ENCODE peak calls at places on chromosomes 7 and 10, in four cellular contexts. G, W, A and P are unnamed samples.

GRCh38 chr7:140229591-140230516 is 53.1 kb upstream of the KDM7A start:
- DNase-seq in G (peak), W (no peak), A (peak), P (peak)

GRCh38 chr10:104925232-104925851 is 284.3 kb downstream of the SORCS3 start:
- DNase-seq in G (peak), W (no peak), A (peak), P (peak)

GRCh38 chr10:28800144-28800543 is 122.8 kb downstream of the BAMBI start:
- DNase-seq in G (no peak), W (peak), A (no peak), P (no peak)

GRCh38 chr10:72270607-72271281 is 3.0 kb upstream of the DDIT4 start:
- DNase-seq in G (no peak), W (no peak), A (no peak), P (no peak)

GRCh38 chr10:95458824-95459223 is 102.3 kb downstream of the SORBS1 start:
- DNase-seq in G (no peak), W (no peak), A (no peak), P (no peak)

GRCh38 chr10:126525326-126525725 is 137.0 kb upstream of the ADAM12 start:
- DNase-seq in G (no peak), W (no peak), A (no peak), P (no peak)

GRCh38 chr7:121069346-121070100 is 81.0 kb downstream of the CPED1 start:
- DNase-seq in G (no peak), W (peak), A (no peak), P (no peak)

GRCh38 chr7:123675092-123675473 is 19.4 kb downstream of the LMOD2 start:
- DNase-seq in G (no peak), W (peak), A (no peak), P (no peak)

GRCh38 chr10:94292448-94293118 is 70.2 kb downstream of the NOC3L start:
- DNase-seq in G (no peak), W (peak), A (no peak), P (no peak)

GRCh38 chr7:46257766-46258448 is 336.8 kb upstream of the IGFBP3 start:
- DNase-seq in G (no peak), W (peak), A (no peak), P (no peak)

GRCh38 chr10:126841341-126841902 is 63.8 kb upstream of the DOCK1 start:
- DNase-seq in G (no peak), W (no peak), A (no peak), P (no peak)

GRCh38 chr7:121504478-121504877 is 108.4 kb upstream of the FAM3C start:
- DNase-seq in G (peak), W (peak), A (peak), P (no peak)

GRCh38 chr10:1669433-1669832 is 67.9 kb downstream of the ADARB2 start:
- DNase-seq in G (no peak), W (no peak), A (no peak), P (no peak)

GRCh38 chr10:124296121-124296812 is 122.5 kb downstream of the OAT start:
- DNase-seq in G (peak), W (no peak), A (peak), P (no peak)

GRCh38 chr7:111014074-111014473 is 76.9 kb upstream of the LRRN3 start:
- DNase-seq in G (no peak), W (peak), A (no peak), P (no peak)

GRCh38 chr7:130228840-130229239 is 21.2 kb downstream of the SSMEM1 start:
- DNase-seq in G (peak), W (no peak), A (no peak), P (no peak)

GRCh38 chr7:85074-85945 is 107.1 kb upstream of the FAM20C start:
- DNase-seq in G (peak), W (peak), A (peak), P (no peak)

GRCh38 chr10:101903827-101904520 is 60.4 kb upstream of the KCNIP2 start:
- DNase-seq in G (no peak), W (peak), A (no peak), P (no peak)

GRCh38 chr10:70508912-70509366 is 30.4 kb downstream of the PALD1 start:
- DNase-seq in G (peak), W (peak), A (peak), P (peak)

GRCh38 chr10:3080608-3081007 is 13.3 kb downstream of the PFKP start:
- DNase-seq in G (no peak), W (no peak), A (no peak), P (no peak)

GRCh38 chr10:14250496-14250895 is 80.2 kb downstream of the FRMD4A start:
- DNase-seq in G (no peak), W (no peak), A (no peak), P (no peak)

GRCh38 chr10:132308588-132309451 is 1.1 kb upstream of the STK32C start:
- DNase-seq in G (peak), W (no peak), A (peak), P (peak)

GRCh38 chr7:196778-197321 is 4.5 kb downstream of the FAM20C start:
- DNase-seq in G (no peak), W (no peak), A (no peak), P (no peak)

GRCh38 chr10:101693701-101694055 is 1.3 kb downstream of the FBXW4 start:
- DNase-seq in G (peak), W (peak), A (no peak), P (no peak)

GRCh38 chr7:157801971-157802675 is 465.3 kb downstream of the DNAJB6 start:
- DNase-seq in G (no peak), W (no peak), A (no peak), P (no peak)

GRCh38 chr10:73113543-73113942 is 3.3 kb downstream of the NUDT13 start:
- DNase-seq in G (no peak), W (peak), A (no peak), P (no peak)

GRCh38 chr10:102463983-102464382 is 12.6 kb upstream of the C10orf95 start:
- DNase-seq in G (no peak), W (no peak), A (no peak), P (no peak)

GRCh38 chr10:24871501-24871900 is 80.9 kb downstream of the PRTFDC1 start:
- DNase-seq in G (no peak), W (no peak), A (no peak), P (no peak)

GRCh38 chr10:71083457-71083975 is 128.9 kb upstream of the UNC5B start:
- DNase-seq in G (no peak), W (no peak), A (peak), P (no peak)

GRCh38 chr7:151704969-151705743 is 171.8 kb downstream of the PRKAG2 start:
- DNase-seq in G (peak), W (no peak), A (peak), P (no peak)

GRCh38 chr7:99953649-99954048 is 22.2 kb downstream of the AZGP1 start:
- DNase-seq in G (no peak), W (peak), A (no peak), P (no peak)

GRCh38 chr10:51729822-51730530 is 30.6 kb upstream of the CSTF2T start:
- DNase-seq in G (no peak), W (no peak), A (no peak), P (no peak)

GRCh38 chr7:87833130-87833529 is 43.0 kb downstream of the SLC25A40 start:
- DNase-seq in G (no peak), W (peak), A (no peak), P (no peak)

GRCh38 chr7:139694389-139694676 is 83.5 kb downstream of the HIPK2 start:
- DNase-seq in G (no peak), W (no peak), A (no peak), P (no peak)

GRCh38 chr7:91918356-91918755 is 22.3 kb upstream of the AKAP9 start:
- DNase-seq in G (no peak), W (no peak), A (no peak), P (no peak)
- H4K5ac ChIP-seq in G (no peak), W (no peak), A (no peak), P (no peak)

GRCh38 chr7:93535616-93536015 is 38.9 kb downstream of the CALCR start:
- DNase-seq in G (no peak), W (no peak), A (no peak), P (no peak)
- H4K5ac ChIP-seq in G (no peak), W (no peak), A (no peak), P (no peak)

GRCh38 chr7:135729230-135729629 is 1.2 kb upstream of the SLC13A4 start:
- DNase-seq in G (no peak), W (no peak), A (no peak), P (no peak)
- H4K5ac ChIP-seq in G (no peak), W (no peak), A (no peak), P (no peak)

DNA sequence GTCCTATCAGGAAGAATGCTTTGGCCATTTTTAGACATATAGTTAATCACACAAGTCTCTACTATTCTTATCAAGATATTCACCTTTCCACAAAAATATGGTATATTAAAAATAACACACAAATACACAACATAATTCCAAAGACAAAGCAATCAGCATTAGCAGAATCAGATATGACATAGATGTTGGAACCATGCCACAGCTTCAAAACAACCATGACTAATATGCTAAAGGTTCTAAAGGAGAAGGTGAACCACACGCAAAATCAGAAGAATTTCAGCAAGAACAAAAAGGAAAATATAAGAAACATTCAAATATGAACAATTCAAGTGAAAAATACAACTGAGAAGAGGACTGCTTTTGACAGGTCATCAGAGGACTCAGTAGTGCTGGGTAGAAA is 670.2 kb upstream of the SORCS1 start:
- DNase-seq in G (no peak), W (no peak), A (no peak), P (no peak)
- H4K5ac ChIP-seq in G (no peak), W (no peak), A (no peak), P (no peak)

GRCh38 chr7:153930681-153931080 is 121.5 kb upstream of the DPP6 start:
- DNase-seq in G (no peak), W (no peak), A (no peak), P (no peak)
- H4K5ac ChIP-seq in G (no peak), W (no peak), A (no peak), P (no peak)

GRCh38 chr7:33667261-33667660 is 238.1 kb upstream of the BMPER start:
- DNase-seq in G (no peak), W (peak), A (no peak), P (no peak)
- H4K5ac ChIP-seq in G (no peak), W (no peak), A (no peak), P (no peak)